ENCODE peak calls at places on chromosomes 7 and 10, in six cellular contexts. C is Calu3; Y is HCEC 1CT; N is CD4-positive, alpha-beta memory T cell; Q is stimulated activated CD4-positive, alpha-beta T cell treated with anti-CD3 and anti-CD28 coated beads, Interleukin-2, amount 100 ng/mL, for 48 hours; M is amniotic stem cell. W is an unnamed sample.

GRCh38 chr10:104734408-104734807 is 93.3 kb downstream of the SORCS3 start:
- DNase-seq in N (no peak), Q (no peak), Y (no peak), C (no peak), M (no peak), W (no peak)

GRCh38 chr10:46318808-46319207 is 32.0 kb downstream of the ANTXRL start:
- DNase-seq in Q (no peak), M (no peak), N (no peak), Y (no peak), C (no peak), W (no peak)

GRCh38 chr7:155051355-155051754 is 18.8 kb upstream of the HTR5A start:
- DNase-seq in M (no peak), Y (no peak), Q (no peak), N (no peak), C (no peak), W (no peak)

GRCh38 chr7:90458104-90458503 is 11.3 kb upstream of the PTTG1IP2 start:
- DNase-seq in Q (no peak), C (no peak), Y (no peak), M (no peak), N (no peak), W (no peak)

GRCh38 chr10:15824498-15824897 is 35.8 kb downstream of the MINDY3 start:
- DNase-seq in Y (peak; percentile 28), C (no peak), N (no peak), M (no peak), Q (no peak), W (no peak)

GRCh38 chr7:140342732-140343514 is 55.4 kb downstream of the SLC37A3 start:
- DNase-seq in C (peak; percentile 9), N (no peak), M (no peak), Y (peak; percentile 19), Q (no peak), W (peak; percentile 15)

GRCh38 chr10:27490807-27491206 is 13.3 kb upstream of the RAB18 start:
- DNase-seq in M (no peak), Y (no peak), C (no peak), N (no peak), Q (no peak), W (no peak)

GRCh38 chr7:37433166-37433565 is 15.5 kb downstream of the ELMO1 start:
- DNase-seq in Q (no peak), C (no peak), N (no peak), M (no peak), Y (no peak), W (no peak)

GRCh38 chr7:101984997-101985645 is 167.7 kb downstream of the CUX1 start:
- DNase-seq in Q (no peak), M (no peak), C (no peak), N (no peak), Y (no peak), W (no peak)

GRCh38 chr10:45379891-45380540 is 6.0 kb downstream of the ALOX5 start:
- DNase-seq in Q (no peak), M (no peak), C (no peak), Y (no peak), N (no peak), W (no peak)

GRCh38 chr10:818526-819220 is 112.8 kb downstream of the LARP4B start:
- DNase-seq in Q (no peak), Y (no peak), N (no peak), M (no peak), C (no peak), W (no peak)

GRCh38 chr7:122343986-122344620 is 39.6 kb upstream of the FEZF1 start:
- DNase-seq in N (no peak), Q (no peak), Y (no peak), C (no peak), M (no peak), W (no peak)

GRCh38 chr7:158406817-158407216 is 180.8 kb downstream of the PTPRN2 start:
- DNase-seq in M (no peak), Q (no peak), Y (no peak), N (no peak), C (no peak), W (no peak)

W was measured in progenitor cell of endocrine pancreas.